ENCODE peak calls at places on chromosomes 4 and X, in ten cellular contexts. F, N, T, W, L, C, H, D, I and K are unnamed samples.

GRCh38 chrX:51899741-51900140 is 6.3 kb downstream of the MAGED1 start:
- DNase-seq in F (peak; percentile 77), N (no peak), T (no peak), W (no peak), L (peak; percentile 43), C (no peak), H (no peak), D (no peak), I (no peak), K (no peak)

GRCh38 chrX:17788439-17788838 is 51.1 kb downstream of the SCML1 start:
- DNase-seq in F (peak; percentile 24), N (no peak), T (no peak), W (peak; percentile 1), L (peak; percentile 1), C (no peak), H (peak; percentile 14), D (no peak), I (peak; percentile 80), K (no peak)

GRCh38 chr4:145679991-145680455 is at the start of gene C4orf51:
- DNase-seq in F (peak; percentile 87), N (no peak), T (no peak), W (no peak), L (peak; percentile 27), C (no peak), H (no peak), D (no peak), I (no peak), K (no peak)

GRCh38 chr4:72418458-72418857 is 150.6 kb downstream of the ADAMTS3 start:
- DNase-seq in F (peak; percentile 77), N (peak; percentile 24), T (no peak), W (no peak), L (peak; percentile 57), C (no peak), H (no peak), D (no peak), I (peak; percentile 58), K (no peak)

GRCh38 chrX:141903400-141904155 is at the start of gene MAGEC1:
- DNase-seq in F (no peak), N (no peak), T (no peak), W (no peak), L (no peak), C (no peak), H (no peak), D (no peak), I (peak; percentile 12), K (no peak)

GRCh38 chr4:126821152-126821551 is 811.6 kb upstream of the INTU start:
- DNase-seq in F (no peak), N (no peak), T (no peak), W (no peak), L (no peak), C (no peak), H (no peak), D (no peak), I (no peak), K (no peak)

GRCh38 chrX:26915064-26915463 is 548.1 kb downstream of the PPP4R3C start:
- DNase-seq in F (peak; percentile 23), N (no peak), T (no peak), W (no peak), L (no peak), C (no peak), H (no peak), D (no peak), I (no peak), K (no peak)

GRCh38 chrX:9349572-9350259 is 115.1 kb upstream of the TBL1X start:
- DNase-seq in F (peak; percentile 76), N (no peak), T (no peak), W (no peak), L (no peak), C (no peak), H (no peak), D (no peak), I (peak; percentile 42), K (no peak)

GRCh38 chr4:138562544-138562961 is 320.4 kb upstream of the SLC7A11 start:
- DNase-seq in F (peak; percentile 74), N (no peak), T (no peak), W (no peak), L (no peak), C (no peak), H (no peak), D (no peak), I (no peak), K (no peak)

GRCh38 chr4:13849778-13850177 is 222.3 kb upstream of the BOD1L1 start:
- DNase-seq in F (no peak), N (no peak), T (no peak), W (no peak), L (no peak), C (no peak), H (no peak), D (no peak), I (no peak), K (no peak)

GRCh38 chrX:45794323-45794994 is 593.8 kb upstream of the DIPK2B start:
- DNase-seq in F (no peak), N (no peak), T (no peak), W (no peak), L (no peak), C (no peak), H (no peak), D (no peak), I (no peak), K (no peak)

GRCh38 chr4:25977397-25978170 is 63.6 kb downstream of the SMIM20 start:
- DNase-seq in F (no peak), N (no peak), T (no peak), W (no peak), L (no peak), C (no peak), H (no peak), D (no peak), I (peak; percentile 63), K (no peak)

GRCh38 chr4:2869659-2870058 is 26.0 kb downstream of the ADD1 start:
- DNase-seq in F (no peak), N (no peak), T (no peak), W (no peak), L (no peak), C (no peak), H (no peak), D (no peak), I (no peak), K (no peak)

GRCh38 chrX:124033821-124034220 is 72.3 kb downstream of the STAG2 start:
- DNase-seq in F (peak; percentile 53), N (no peak), T (no peak), W (no peak), L (no peak), C (no peak), H (no peak), D (no peak), I (no peak), K (no peak)

GRCh38 chr4:74376888-74377483 is 12.0 kb downstream of the EREG start:
- DNase-seq in F (peak; percentile 58), N (no peak), T (no peak), W (no peak), L (no peak), C (no peak), H (peak; percentile 11), D (no peak), I (peak; percentile 31), K (no peak)

GRCh38 chr4:151946718-151947117 is 185.9 kb upstream of the GATB start:
- DNase-seq in F (no peak), N (no peak), T (no peak), W (no peak), L (no peak), C (no peak), H (no peak), D (no peak), I (no peak), K (no peak)
- TF ChIP-seq CTCF in F (no peak), N (no peak), T (no peak), W (no peak), L (no peak), C (no peak), H (no peak), D (no peak), I (no peak), K (no peak)

GRCh38 chr4:162509333-162509732 is 345.5 kb upstream of the FSTL5 start:
- DNase-seq in F (no peak), N (no peak), T (no peak), W (no peak), L (no peak), C (no peak), H (no peak), D (no peak), I (no peak), K (no peak)

GRCh38 chr4:162510937-162511336 is 347.1 kb upstream of the FSTL5 start:
- DNase-seq in F (no peak), N (no peak), T (no peak), W (no peak), L (no peak), C (no peak), H (no peak), D (no peak), I (no peak), K (no peak)

GRCh38 chr4:162506253-162506652 is 342.5 kb upstream of the FSTL5 start:
- DNase-seq in F (peak; percentile 86), N (no peak), T (no peak), W (no peak), L (no peak), C (no peak), H (no peak), D (no peak), I (no peak), K (no peak)

DNA sequence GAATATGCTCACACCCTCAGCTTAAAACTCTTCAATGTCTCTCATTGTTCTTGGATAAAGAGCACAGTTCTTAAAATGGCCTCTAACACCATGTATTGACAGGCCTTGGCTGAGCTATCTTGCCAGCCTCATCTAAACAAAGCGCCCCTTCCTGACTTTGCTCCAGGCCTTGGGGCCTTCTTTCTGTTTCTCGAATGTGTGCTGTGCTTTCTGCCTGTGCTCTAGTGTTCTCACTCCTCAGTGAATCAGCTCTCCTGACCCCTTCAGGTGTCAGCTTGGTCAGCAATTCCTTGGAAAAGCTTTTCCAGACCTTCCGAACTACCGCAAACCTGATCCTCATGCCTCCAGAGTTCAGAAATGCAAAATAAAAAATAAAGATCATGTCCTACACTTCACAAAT is 346.3 kb upstream of the FSTL5 start:
- DNase-seq in F (no peak), N (no peak), T (no peak), W (no peak), L (no peak), C (no peak), H (no peak), D (no peak), I (no peak), K (no peak)
- H3K36me3 ChIP-seq in F (no peaks in the 10 kb centered on the region), N (no peaks in the 10 kb centered on the region), T (no peaks in the 10 kb centered on the region), W (no peaks in the 10 kb centered on the region), L (no peaks in the 10 kb centered on the region), C (no peaks in the 10 kb centered on the region), H (no peaks in the 10 kb centered on the region), D (no peaks in the 10 kb centered on the region), I (no peaks in the 10 kb centered on the region), K (no peaks in the 10 kb centered on the region)

GRCh38 chr4:8525383-8526120 is 54.6 kb upstream of the GPR78 start:
- DNase-seq in F (peak; percentile 57), N (no peak), T (no peak), W (no peak), L (no peak), C (peak; percentile 43), H (no peak), D (no peak), I (no peak), K (no peak)
- TF ChIP-seq CTCF in F (no peak), N (no peak), T (no peak), W (no peak), L (peak; percentile 26), C (no peak), H (no peak), D (no peak), I (no peak), K (no peak)

DNA sequence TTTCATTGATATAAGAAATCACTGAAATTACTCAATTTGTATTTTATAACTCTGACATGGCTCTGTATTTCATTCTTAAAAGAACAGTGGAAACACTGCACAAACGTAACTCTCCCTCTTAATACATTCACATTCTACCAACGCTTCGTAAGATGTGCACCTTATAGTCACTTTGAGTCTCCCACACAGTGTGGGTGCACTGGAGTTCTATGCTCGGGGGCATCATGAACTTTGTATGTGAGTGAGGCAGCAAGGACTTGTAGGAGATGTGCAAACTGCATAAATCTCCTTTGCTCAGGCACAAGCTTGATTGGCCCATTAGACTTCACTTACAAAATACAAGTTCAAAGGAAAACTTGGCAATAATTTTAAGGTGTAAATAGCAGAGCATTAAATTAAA is 2385.0 kb upstream of the TENM3 start:
- DNase-seq in F (no peak), N (no peak), T (no peak), W (no peak), L (no peak), C (no peak), H (no peak), D (no peak), I (no peak), K (no peak)
- H3K36me3 ChIP-seq in F (no peaks in the 10 kb centered on the region), N (no peaks in the 10 kb centered on the region), T (no peaks in the 10 kb centered on the region), W (no peaks in the 10 kb centered on the region), L (no peaks in the 10 kb centered on the region), C (no peaks in the 10 kb centered on the region), H (no peaks in the 10 kb centered on the region), D (no peaks in the 10 kb centered on the region), I (no peaks in the 10 kb centered on the region), K (no peaks in the 10 kb centered on the region)